ENCODE peak calls at places on chromosomes 4 and X, in five cellular contexts. U is HFF-Myc; G is CD8-positive, alpha-beta T cell; R is IMR-90; D is cardiac fibroblast. P is an unnamed sample.

GRCh38 chrX:84219551-84219950 is 31.6 kb upstream of the RPS6KA6 start:
- DNase-seq in D (no peak), U (no peak), G (no peak), R (no peak), P (no peak)

GRCh38 chr4:6017030-6017429 is 1.2 kb downstream of the C4orf50 start:
- DNase-seq in R (no peak), U (no peak), G (no peak), D (no peak), P (no peak)

GRCh38 chrX:107421337-107421736 is 28.1 kb upstream of the FRMPD3 start:
- DNase-seq in D (no peak), U (no peak), R (no peak), G (no peak), P (no peak)

GRCh38 chrX:105869676-105870075 is 47.3 kb downstream of the NRK start:
- DNase-seq in D (peak), U (no peak), R (peak), G (no peak), P (no peak)

GRCh38 chr4:88792268-88792781 is 94.7 kb upstream of the NAP1L5 start:
- DNase-seq in D (peak), U (no peak), G (no peak), R (peak), P (no peak)

GRCh38 chr4:142281999-142282398 is 564.1 kb downstream of the INPP4B start:
- DNase-seq in D (no peak), G (no peak), U (no peak), R (no peak), P (no peak)

GRCh38 chr4:121656269-121656641 is 40.5 kb downstream of the ANXA5 start:
- DNase-seq in U (peak), R (peak), D (peak), G (no peak), P (peak)

GRCh38 chr4:151438154-151438553 is 29.2 kb downstream of the FHIP1A start:
- DNase-seq in D (no peak), U (no peak), G (no peak), R (no peak), P (no peak)

GRCh38 chr4:66562276-66562806 is 892.1 kb upstream of the EPHA5 start:
- DNase-seq in G (no peak), D (peak), R (no peak), U (no peak), P (no peak)

GRCh38 chrX:71095971-71096701 is 485 bp downstream of the FOXO4 start:
- DNase-seq in G (no peak), R (peak), D (no peak), U (no peak), P (peak)

GRCh38 chrX:97039363-97040029 is 155.8 kb downstream of the RPA4 start:
- DNase-seq in D (peak), U (no peak), R (peak), G (no peak), P (no peak)

GRCh38 chrX:136259543-136259942 is 8.3 kb upstream of the MAP7D3 start:
- DNase-seq in D (peak), G (no peak), U (no peak), R (peak), P (no peak)

GRCh38 chrX:119417842-119418241 is 18.7 kb downstream of the SLC25A43 start:
- DNase-seq in G (no peak), R (no peak), D (peak), U (no peak), P (no peak)

GRCh38 chrX:69060631-69061408 is 104.4 kb downstream of the PJA1 start:
- DNase-seq in U (no peak), D (peak), G (no peak), R (peak), P (no peak)

GRCh38 chr4:54902261-54902660 is 223.1 kb downstream of the KDR start:
- DNase-seq in D (peak), R (peak), U (no peak), G (no peak), P (no peak)

GRCh38 chr4:1790005-1790404 is 3.1 kb upstream of the FGFR3 start:
- DNase-seq in U (no peak), D (no peak), G (no peak), R (no peak), P (no peak)

GRCh38 chrX:107467271-107467670 is 17.8 kb downstream of the FRMPD3 start:
- DNase-seq in D (no peak), U (no peak), G (no peak), R (no peak), P (no peak)

GRCh38 chrX:11446951-11447350 is 153.7 kb downstream of the AMELX start:
- DNase-seq in D (peak), U (no peak), R (peak), G (no peak), P (no peak)

GRCh38 chrX:109732319-109732779 is 708 bp downstream of the ACSL4 start:
- DNase-seq in R (peak), D (peak), U (no peak), G (no peak), P (peak)

GRCh38 chr4:140969296-140969695 is 164.0 kb downstream of the RNF150 start:
- DNase-seq in U (no peak), G (no peak), R (no peak), D (no peak), P (no peak)

GRCh38 chrX:136176399-136176825 is 29.1 kb downstream of the FHL1 start:
- DNase-seq in R (peak), G (no peak), U (no peak), D (peak), P (no peak)

GRCh38 chrX:13492286-13492685 is 77.1 kb upstream of the EGFL6 start:
- DNase-seq in D (no peak), U (no peak), R (no peak), G (no peak), P (no peak)

GRCh38 chr4:105894570-105895323 is 524 bp upstream of the NPNT start:
- DNase-seq in D (no peak), G (no peak), U (no peak), R (no peak), P (no peak)

GRCh38 chr4:109171098-109171497 is 131.4 kb downstream of the COL25A1 start:
- DNase-seq in G (no peak), D (peak), U (no peak), R (no peak), P (no peak)

GRCh38 chrX:134453631-134454030 is 6.3 kb upstream of the HPRT1 start:
- DNase-seq in U (no peak), D (no peak), G (no peak), R (no peak), P (no peak)

GRCh38 chrX:7145454-7145853 is 2.1 kb upstream of the STS start:
- DNase-seq in G (no peak), D (no peak), R (peak), U (no peak), P (no peak)

GRCh38 chr4:26058537-26058936 is 144.5 kb downstream of the SMIM20 start:
- DNase-seq in R (no peak), D (no peak), G (no peak), U (no peak), P (no peak)

GRCh38 chrX:39808471-39808917 is 289.3 kb downstream of the BCOR start:
- DNase-seq in U (peak), D (peak), G (no peak), R (peak), P (no peak)

GRCh38 chr4:17024430-17024829 is 126.0 kb upstream of the LDB2 start:
- DNase-seq in G (no peak), R (peak), U (no peak), D (peak), P (no peak)

GRCh38 chrX:5236096-5236495 is 992.6 kb downstream of the NLGN4X start:
- DNase-seq in G (no peak), U (no peak), D (no peak), R (no peak), P (peak)

GRCh38 chr4:6898763-6899162 is 10.9 kb upstream of the TBC1D14 start:
- DNase-seq in U (no peak), G (no peak), R (no peak), D (no peak), P (no peak)

GRCh38 chrX:29641461-29641860 is 573.9 kb upstream of the MAGEB2 start:
- DNase-seq in R (no peak), D (no peak), G (no peak), U (no peak), P (no peak)

GRCh38 chr4:8439168-8439567 is 1.4 kb downstream of the ACOX3 start:
- DNase-seq in R (peak), U (no peak), D (peak), G (no peak), P (no peak)
- H3K4me3 ChIP-seq in R (no peak), U (peak), D (no peak), G (no peak), P (no peak)

GRCh38 chrX:72306085-72306801 is 529 bp upstream of the CITED1 start:
- DNase-seq in G (no peak), U (no peak), R (no peak), D (no peak), P (no peak)
- H3K4me3 ChIP-seq in G (no peak), U (peak), R (peak), D (peak), P (peak)

GRCh38 chr4:40940764-40941163 is 191.0 kb downstream of the NSUN7 start:
- DNase-seq in D (no peak), U (no peak), R (no peak), G (no peak), P (no peak)

GRCh38 chr4:40949701-40950100 is 199.9 kb downstream of the NSUN7 start:
- DNase-seq in G (no peak), D (peak), U (no peak), R (no peak), P (no peak)

GRCh38 chr4:40948017-40948416 is 198.3 kb downstream of the NSUN7 start:
- DNase-seq in G (no peak), D (no peak), R (peak), U (no peak), P (no peak)

GRCh38 chr4:40946652-40947051 is 196.9 kb downstream of the NSUN7 start:
- DNase-seq in D (no peak), U (no peak), R (no peak), G (no peak), P (no peak)
- H3K4me3 ChIP-seq in D (no peak), U (no peak), R (no peak), G (no peak), P (no peak)

GRCh38 chrX:47223476-47224250 is 5.2 kb downstream of the CDK16 start:
- DNase-seq in R (no peak), D (no peak), U (no peak), G (no peak), P (no peak)
- H3K4me3 ChIP-seq in R (no peak), D (no peak), U (no peak), G (no peak), P (no peak)

DNA sequence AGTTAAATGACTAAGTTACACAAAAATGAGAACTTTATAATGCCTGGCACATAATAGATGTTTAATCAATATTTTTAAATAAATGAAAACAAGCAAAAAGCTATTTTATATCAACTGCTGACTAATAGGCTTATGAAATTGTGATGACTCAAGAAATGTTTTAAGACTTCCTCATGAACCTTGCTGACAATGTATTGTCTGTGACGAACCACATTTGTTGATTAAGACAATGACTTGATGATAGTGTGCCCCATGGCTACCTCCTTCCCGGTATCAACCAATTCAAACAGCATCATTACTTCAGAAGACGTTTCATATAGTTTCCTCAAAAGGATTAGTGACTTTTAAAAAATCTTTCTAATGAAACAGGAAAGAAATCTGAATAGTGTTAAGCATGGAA is 7.9 kb downstream of the CXCL6 start:
- DNase-seq in G (no peak), D (peak), U (no peak), R (peak), P (no peak)
- H3K4me3 ChIP-seq in G (no peak), D (no peak), U (no peak), R (no peak), P (no peak)

DNA sequence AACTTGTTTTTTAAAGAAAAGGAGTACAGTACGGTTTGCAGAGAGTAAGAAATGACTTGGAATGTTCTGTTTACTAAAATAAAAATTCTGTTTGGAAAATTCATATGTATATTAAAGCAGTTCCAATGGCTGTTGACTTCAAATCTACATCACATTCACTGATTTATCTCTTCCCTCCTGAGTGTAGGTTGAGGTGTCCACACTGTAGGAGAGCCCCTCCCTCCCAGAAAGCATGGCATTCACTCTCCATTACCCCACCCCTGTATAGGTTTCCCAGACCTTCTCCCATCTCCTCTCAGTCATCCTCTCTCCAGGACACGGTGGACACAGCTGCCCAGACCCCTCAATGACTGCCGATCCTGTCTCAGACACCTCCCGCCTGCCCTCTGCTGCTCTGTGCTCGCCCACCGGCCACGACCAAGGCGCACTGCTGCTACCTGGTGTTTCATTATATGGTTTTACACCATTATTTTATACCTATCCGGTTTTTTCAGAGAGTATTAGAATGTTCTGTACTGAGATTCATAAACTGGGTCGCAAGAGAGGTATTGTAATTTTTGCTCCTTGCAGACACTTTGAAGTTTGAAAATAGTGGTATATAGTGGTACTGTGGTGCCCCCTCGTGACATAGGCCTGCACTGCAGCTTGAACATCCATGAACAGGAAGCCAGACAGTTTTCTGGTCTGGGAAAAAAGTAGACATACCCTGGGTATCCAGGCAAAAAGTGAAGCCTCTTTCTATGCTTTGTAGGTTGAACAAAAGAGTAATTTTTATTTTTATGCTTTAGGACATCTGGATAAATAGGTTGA is 38.8 kb upstream of the BEX4 start:
- DNase-seq in U (no peak), D (peak), R (peak), G (peak), P (peak)
- H3K4me3 ChIP-seq in U (peak), D (no peak), R (no peak), G (no peak), P (no peak)

GRCh38 chr4:145260091-145260490 is 79.7 kb upstream of the OTUD4 start:
- DNase-seq in U (no peak), D (no peak), R (no peak), G (no peak), P (no peak)
- H3K4me3 ChIP-seq in U (no peak), D (no peak), R (no peak), G (no peak), P (no peak)

DNA sequence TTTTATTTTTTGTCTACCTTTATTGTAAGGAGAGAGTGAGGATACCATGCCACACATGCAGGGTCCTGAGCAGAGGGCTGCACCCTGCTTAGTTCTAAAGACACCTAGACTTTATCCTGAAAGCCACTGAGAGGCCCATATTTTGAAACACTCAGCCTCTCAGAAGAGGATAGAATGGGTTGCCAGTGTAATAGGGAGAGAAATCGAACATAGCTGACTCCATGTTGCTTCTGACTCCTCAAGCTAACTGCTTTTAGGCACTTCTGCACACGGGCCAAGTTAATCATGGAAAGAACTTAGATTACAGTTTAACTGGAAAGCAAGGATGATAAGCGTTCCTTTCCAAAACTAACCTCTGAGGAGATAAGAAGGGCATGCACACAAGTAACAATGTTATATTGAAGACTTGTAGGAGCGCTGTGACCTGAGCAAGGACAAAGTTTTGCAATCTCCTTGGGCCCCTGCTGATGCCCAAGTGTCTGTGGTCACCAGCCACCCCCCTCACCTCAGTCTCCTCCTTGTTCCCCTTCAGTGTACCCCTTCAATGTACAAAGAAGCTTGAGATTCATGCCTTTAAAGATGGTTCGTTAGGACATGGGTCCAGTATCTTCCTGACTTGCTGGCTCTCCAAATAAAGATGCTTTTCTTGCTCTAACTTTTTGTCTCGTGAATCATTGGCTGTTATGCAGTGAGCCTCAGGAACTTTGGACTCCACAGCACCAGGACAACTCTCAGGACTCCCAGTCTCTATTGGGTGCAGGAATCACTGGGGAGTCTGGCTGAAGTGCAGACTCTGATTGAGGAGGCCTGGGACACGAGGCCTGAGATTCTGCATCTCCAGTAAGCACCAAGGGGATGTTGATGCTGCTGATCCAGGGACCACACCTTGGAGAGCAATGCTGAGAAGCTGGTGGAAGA is 25.4 kb upstream of the CD99 start:
- DNase-seq in D (no peak), G (no peak), U (no peak), R (no peak), P (no peak)
- H3K4me3 ChIP-seq in D (no peak), G (no peak), U (no peak), R (no peak), P (no peak)

P was measured in Jurkat, Clone E6-1.